ENCODE peak calls at places on chromosomes 16 and 17, in six cellular contexts. S is NB4, O is left ventricle myocardium inferior, B is mammary epithelial cell, Y is tibial artery, L is hepatocyte. N is an unnamed sample.

GRCh38 chr17:22202702-22203101 is 510.4 kb downstream of the KCNJ18 start:
- DNase-seq in S (no peak), O (no peak), B (no peak), Y (no peak), L (no peak), N (no peak)

GRCh38 chr17:27354051-27354490 is 60.2 kb downstream of the WSB1 start:
- DNase-seq in S (no peak), O (no peak), B (no peak), Y (no peak), L (no peak), N (no peak)

GRCh38 chr17:59652119-59652518 is 32.4 kb downstream of the CLTC start:
- DNase-seq in S (no peak), O (no peak), B (no peak), Y (no peak), L (no peak), N (no peak)

GRCh38 chr16:86034421-86034919 is 135.5 kb downstream of the IRF8 start:
- DNase-seq in S (no peak), O (no peak), B (no peak), Y (no peak), L (no peak), N (no peak)

GRCh38 chr17:59707971-59708425 is 544 bp downstream of the VMP1 start:
- DNase-seq in S (peak; percentile 32), O (no peak), B (no peak), Y (no peak), L (peak; percentile 29), N (no peak)

GRCh38 chr17:34760931-34761500 is 181.6 kb downstream of the TMEM132E start:
- DNase-seq in S (no peak), O (no peak), B (no peak), Y (no peak), L (no peak), N (no peak)

GRCh38 chr17:68820825-68821481 is 134.2 kb downstream of the ABCA8 start:
- DNase-seq in S (no peak), O (no peak), B (no peak), Y (no peak), L (peak; percentile 51), N (no peak)

GRCh38 chr16:28820016-28820415 is 2.8 kb upstream of the ATXN2L start:
- DNase-seq in S (no peak), O (no peak), B (no peak), Y (no peak), L (peak; percentile 37), N (no peak)

GRCh38 chr16:143456-143855 is 5.0 kb upstream of the NPRL3 start:
- DNase-seq in S (no peak), O (no peak), B (peak; percentile 21), Y (no peak), L (no peak), N (no peak)

GRCh38 chr17:44587339-44587738 is 30.1 kb downstream of the FZD2 start:
- DNase-seq in S (no peak), O (peak; percentile 39), B (peak; percentile 77), Y (peak; percentile 82), L (peak; percentile 87), N (peak; percentile 52)

GRCh38 chr16:23826528-23827244 is 9.1 kb upstream of the PRKCB start:
- DNase-seq in S (peak; percentile 92), O (no peak), B (no peak), Y (no peak), L (no peak), N (no peak)

GRCh38 chr17:79396696-79397095 is 214.2 kb downstream of the RBFOX3 start:
- DNase-seq in S (no peak), O (no peak), B (no peak), Y (no peak), L (no peak), N (no peak)

GRCh38 chr17:44280383-44280782 is 12.4 kb upstream of the SLC4A1 start:
- DNase-seq in S (no peak), O (no peak), B (no peak), Y (no peak), L (no peak), N (no peak)

GRCh38 chr17:72422204-72422504 is 301.3 kb downstream of the SOX9 start:
- DNase-seq in S (no peak), O (no peak), B (no peak), Y (no peak), L (no peak), N (no peak)

GRCh38 chr17:20187049-20187448 is 177.9 kb downstream of the SPECC1 start:
- DNase-seq in S (no peak), O (no peak), B (no peak), Y (no peak), L (no peak), N (no peak)

GRCh38 chr17:58525239-58525638 is 10.8 kb upstream of the MTMR4 start:
- DNase-seq in S (no peak), O (peak; percentile 63), B (peak; percentile 40), Y (peak; percentile 89), L (peak; percentile 45), N (no peak)

GRCh38 chr17:1375615-1376014 is 24.4 kb downstream of the YWHAE start:
- DNase-seq in S (no peak), O (no peak), B (no peak), Y (no peak), L (no peak), N (no peak)

GRCh38 chr16:56357291-56357764 is 68.0 kb downstream of the AMFR start:
- DNase-seq in S (no peak), O (peak; percentile 7), B (peak; percentile 21), Y (peak; percentile 64), L (peak; percentile 55), N (no peak)

DNA sequence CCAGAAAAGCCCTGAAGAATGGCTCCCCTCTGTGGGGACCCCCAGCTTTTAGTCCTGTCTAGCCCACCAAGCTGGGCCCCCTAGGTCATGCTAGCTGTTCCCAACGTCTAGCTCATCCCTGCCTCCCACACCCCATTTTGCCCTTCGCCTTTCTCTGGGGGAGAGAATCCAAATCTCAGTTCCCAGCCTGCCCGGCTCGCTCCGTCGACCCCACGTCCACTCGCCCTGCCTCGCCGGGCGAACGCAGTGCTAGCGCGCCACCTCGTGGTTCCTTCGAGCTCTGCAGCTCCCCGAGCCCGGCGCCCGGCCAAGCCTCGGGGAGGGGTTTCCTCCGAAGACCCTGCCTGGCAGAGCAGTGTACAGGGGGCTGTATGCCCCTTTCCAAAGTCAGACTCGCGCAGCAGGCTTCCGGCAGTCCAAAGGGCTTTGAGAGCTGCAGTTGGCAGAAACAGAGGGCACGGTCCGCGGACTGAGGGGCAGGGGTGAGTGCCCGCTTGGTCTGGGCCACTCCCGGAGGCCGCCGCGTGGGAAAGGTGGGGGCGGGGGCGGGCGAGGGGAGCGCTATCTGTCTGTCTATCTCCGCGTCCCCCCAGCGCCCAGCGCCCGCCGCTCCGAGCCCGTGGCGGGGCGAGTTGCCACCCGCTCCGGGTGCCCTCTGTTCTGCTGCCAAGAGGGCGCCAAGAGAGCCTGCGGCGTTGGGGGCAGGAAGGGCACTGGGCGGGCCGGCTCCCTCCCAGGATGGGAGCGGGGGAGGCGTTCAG is 1.7 kb upstream of the DLX3 start:
- DNase-seq in S (peak; percentile 59), O (peak; percentile 46), B (no peak), Y (peak; percentile 69), L (peak; percentile 73), N (no peak)
- H3K4me3 ChIP-seq in S (no peak overlapping the region), O (peak overlapping the region; percentile 66), B (peak overlapping the region; percentile 46), Y (peak overlapping the region; percentile 40), L (peak overlapping the region; percentile 45), N (peak overlapping the region; percentile 57)

GRCh38 chr16:1332618-1333148 is 762 bp upstream of the BAIAP3 start:
- DNase-seq in S (no peak), O (no peak), B (no peak), Y (no peak), L (no peak), N (no peak)

GRCh38 chr16:1330931-1331711 is 2.3 kb upstream of the BAIAP3 start:
- DNase-seq in S (no peak), O (no peak), B (no peak), Y (no peak), L (no peak), N (no peak)

GRCh38 chr16:1331712-1332617 is 1.5 kb upstream of the BAIAP3 start:
- DNase-seq in S (peak; percentile 61), O (peak; percentile 63), B (peak; percentile 43), Y (no peak), L (peak; percentile 89), N (peak; percentile 40)

GRCh38 chr16:1327619-1327947 is 5.9 kb upstream of the BAIAP3 start:
- DNase-seq in S (no peak), O (no peak), B (no peak), Y (no peak), L (no peak), N (no peak)

GRCh38 chr16:1330260-1330914 is 3.1 kb upstream of the BAIAP3 start:
- DNase-seq in S (peak; percentile 36), O (no peak), B (no peak), Y (no peak), L (no peak), N (no peak)
- TF ChIP-seq CTCF in S (peak; percentile 75), O (peak; percentile 45), B (peak; percentile 41), Y (no peak), L (peak; percentile 40), N (peak; percentile 57)

GRCh38 chr16:55323637-55324490 is at the start of gene IRX6:
- DNase-seq in S (no peak), O (peak; percentile 51), B (peak; percentile 37), Y (peak; percentile 60), L (peak; percentile 53), N (no peak)

GRCh38 chr16:55322327-55322726 is 1.7 kb upstream of the IRX6 start:
- DNase-seq in S (no peak), O (no peak), B (no peak), Y (no peak), L (no peak), N (no peak)

GRCh38 chr16:55326261-55326802 is 2.3 kb downstream of the IRX6 start:
- DNase-seq in S (no peak), O (no peak), B (no peak), Y (no peak), L (no peak), N (no peak)

GRCh38 chr16:55325458-55326109 is 1.6 kb downstream of the IRX6 start:
- DNase-seq in S (no peak), O (no peak), B (no peak), Y (no peak), L (no peak), N (no peak)

DNA sequence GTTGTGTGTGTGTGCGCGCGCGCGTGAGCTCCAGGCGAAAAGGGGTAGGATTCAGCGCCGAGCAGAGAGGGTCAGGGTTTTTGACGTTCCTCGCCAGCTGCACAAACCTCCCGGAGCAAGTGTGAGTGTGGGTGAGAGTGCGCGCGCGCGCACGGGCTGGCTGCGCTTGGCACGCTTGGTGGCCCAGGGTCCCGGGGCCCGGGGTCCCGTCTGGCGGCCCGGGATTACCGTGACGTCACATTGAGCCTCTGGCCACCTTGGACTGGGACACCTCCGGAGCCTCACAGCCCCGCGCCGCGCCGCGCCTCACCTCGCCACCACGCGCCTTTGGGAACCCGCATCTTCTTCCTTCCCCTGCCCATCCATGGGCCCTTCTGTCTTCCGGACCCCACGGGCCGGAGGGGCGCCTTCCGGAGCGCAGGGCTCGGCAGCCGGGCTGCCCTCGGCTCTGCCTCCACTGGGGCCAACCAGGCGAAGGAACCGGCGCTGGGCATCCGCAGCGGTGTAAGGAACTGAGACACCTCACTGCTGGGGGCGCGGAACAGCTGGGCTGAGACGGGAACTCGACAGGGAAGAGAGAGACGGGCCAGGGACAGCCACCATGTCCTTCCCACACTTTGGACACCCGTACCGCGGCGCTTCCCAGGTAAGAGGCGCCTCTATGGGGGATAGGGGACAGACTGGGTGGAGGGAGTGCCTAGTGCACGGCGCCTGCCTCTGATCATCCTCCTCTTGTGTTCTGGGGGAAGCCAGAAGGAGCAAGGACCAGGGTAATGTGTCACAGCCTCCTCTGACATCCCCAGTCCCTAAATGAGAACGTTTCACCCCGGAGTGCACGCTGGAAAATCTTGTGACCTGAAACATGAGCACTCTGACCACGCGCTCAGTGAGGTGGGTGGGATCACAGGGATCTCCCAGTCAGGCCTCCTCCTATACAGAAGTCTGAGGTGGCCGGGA is 766 bp downstream of the IRX6 start:
- DNase-seq in S (no peak), O (no peak), B (peak; percentile 22), Y (peak; percentile 65), L (no peak), N (no peak)
- H3K4me3 ChIP-seq in S (no peak overlapping the region), O (peak overlapping the region; percentile 60), B (peak overlapping the region; percentile 16), Y (peak overlapping the region; percentile 32), L (no peak overlapping the region), N (peak overlapping the region; percentile 38)

GRCh38 chr16:66508261-66508913 is 41.5 kb downstream of the TK2 start:
- DNase-seq in S (no peak), O (no peak), B (peak; percentile 94), Y (peak; percentile 65), L (no peak), N (peak; percentile 91)
- TF ChIP-seq CTCF in S (no peak), O (no peak), B (no peak), Y (no peak), L (no peak), N (peak; percentile 33)